ENCODE peak calls at places on chromosomes 11 and 22, in five cellular contexts. B is neural progenitor cell; W is NCI-H774; A is activated CD4-positive, alpha-beta T cell treated with anti-CD3 and anti-CD28 coated beads, Interleukin-2, amount 50 U/mL, for 48 hours; P is NK-92 treated with Interleukin-12 subunit alpha and Interleukin-12 subunit beta, amount 100 ng/mL, for 24 hours. C is an unnamed sample.

GRCh38 chr11:72430743-72431570 is 3.4 kb downstream of the CLPB start:
- DNase-seq in B (peak), W (peak), A (peak), P (no peak), C (peak)

GRCh38 chr11:88246680-88247079 is 71.4 kb upstream of the RAB38 start:
- DNase-seq in B (no peak), W (no peak), A (no peak), P (no peak), C (no peak)

GRCh38 chr11:106724293-106724892 is 293.9 kb downstream of the GUCY1A2 start:
- DNase-seq in B (no peak), W (peak), A (no peak), P (no peak), C (peak)

GRCh38 chr11:3163241-3163981 is 1.7 kb downstream of the OSBPL5 start:
- DNase-seq in B (no peak), W (no peak), A (no peak), P (no peak), C (peak)

GRCh38 chr11:32881286-32881685 is 11.3 kb upstream of the QSER1 start:
- DNase-seq in B (no peak), W (no peak), A (no peak), P (no peak), C (no peak)

GRCh38 chr11:9775393-9775780 is 111.5 kb downstream of the SWAP70 start:
- DNase-seq in B (no peak), W (no peak), A (no peak), P (no peak), C (no peak)

GRCh38 chr22:19865141-19865829 is 10.6 kb upstream of the GNB1L start:
- DNase-seq in B (no peak), W (no peak), A (no peak), P (no peak), C (no peak)

GRCh38 chr11:121328213-121328966 is 35.8 kb downstream of the SC5D start:
- DNase-seq in B (no peak), W (no peak), A (peak), P (no peak), C (no peak)

GRCh38 chr11:44529895-44530412 is 35.5 kb upstream of the CD82 start:
- DNase-seq in B (no peak), W (no peak), A (no peak), P (no peak), C (no peak)

GRCh38 chr11:78672850-78673641 is 98.4 kb upstream of the NARS2 start:
- DNase-seq in B (no peak), W (no peak), A (no peak), P (no peak), C (no peak)

GRCh38 chr11:26332572-26332915 is 614 bp downstream of the ANO3 start:
- DNase-seq in B (no peak), W (no peak), A (no peak), P (no peak), C (peak)

GRCh38 chr11:106306942-106307341 is 229.5 kb downstream of the AASDHPPT start:
- DNase-seq in B (no peak), W (no peak), A (no peak), P (no peak), C (peak)

GRCh38 chr22:41551882-41552582 is 7.8 kb upstream of the POLR3H start:
- DNase-seq in B (no peak), W (no peak), A (no peak), P (no peak), C (no peak)

C was measured in NCI-H82.